ENCODE peak calls at places on chromosomes 2 and 18, in six cellular contexts. I is smooth muscle cell of the brain vasculature, Y is left cardiac atrium, Q is HTR-8/SVneo, C is foreskin fibroblast, D is HCT116. U is an unnamed sample.

GRCh38 chr2:20125164-20125563 is 73.7 kb upstream of the LAPTM4A start:
- DNase-seq in D (no peak), Q (no peak), C (no peak), I (no peak), Y (no peak), U (no peak)

GRCh38 chr2:85503168-85503610 is 35.8 kb upstream of the MAT2A start:
- DNase-seq in I (no peak), C (no peak), Q (no peak), Y (no peak), D (no peak), U (no peak)

GRCh38 chr2:238551091-238551490 is 124.4 kb downstream of the ASB1 start:
- DNase-seq in C (no peak), Y (no peak), Q (no peak), D (no peak), I (no peak), U (no peak)

GRCh38 chr18:76493213-76494107 is 1.6 kb downstream of the ZNF516 start:
- DNase-seq in C (peak), Y (no peak), Q (no peak), D (no peak), I (no peak), U (no peak)

GRCh38 chr2:145220496-145220895 is 700.6 kb upstream of the ZEB2 start:
- DNase-seq in I (no peak), Q (no peak), Y (no peak), C (no peak), D (no peak), U (no peak)

GRCh38 chr2:37343537-37344434 is 644 bp upstream of the QPCT start:
- DNase-seq in Y (peak), D (no peak), Q (peak), C (no peak), I (no peak), U (no peak)

GRCh38 chr18:6929370-6930102 is 188.1 kb downstream of the LAMA1 start:
- DNase-seq in D (no peak), Y (no peak), C (no peak), Q (no peak), I (no peak), U (no peak)

GRCh38 chr2:104026726-104027125 is 827.2 kb upstream of the POU3F3 start:
- DNase-seq in I (no peak), D (no peak), Y (no peak), Q (no peak), C (no peak), U (no peak)

GRCh38 chr18:50830544-50830943 is 10.7 kb upstream of the MRO start:
- DNase-seq in I (no peak), Y (no peak), C (no peak), Q (no peak), D (no peak), U (no peak)

GRCh38 chr2:181891258-181891965 is at the start of gene ITPRID2:
- DNase-seq in Y (peak), C (peak), I (peak), Q (peak), D (peak), U (peak)

U was measured in CMK.